ENCODE peak calls at places on chromosomes 11 and 22, in seven cellular contexts. W is MM.1S; M is H4; X is NCI-H1105 treated with DMSO at 0.1 percent for 48 hours; Y is epithelial cell of esophagus; E is gastrocnemius medialis; N is stimulated activated CD4-positive, alpha-beta T cell treated with anti-CD3 and anti-CD28 coated beads, Interleukin-2, amount 100 ng/mL, for 48 hours. L is an unnamed sample.

GRCh38 chr22:43273902-43274484 is 69.2 kb downstream of the SCUBE1 start:
- DNase-seq in N (peak; percentile 32), E (peak; percentile 21), X (peak; percentile 53), W (peak; percentile 63), Y (peak; percentile 69), M (peak; percentile 65), L (peak; percentile 33)

GRCh38 chr11:68412593-68413475 is 47.7 kb upstream of the PPP6R3 start:
- DNase-seq in W (no peak), M (no peak), N (peak; percentile 21), Y (peak; percentile 15), X (no peak), E (peak; percentile 25), L (no peak)

GRCh38 chr11:111422494-111423249 is 43.6 kb upstream of the POU2AF1 start:
- DNase-seq in N (peak; percentile 50), Y (peak; percentile 36), M (peak; percentile 47), E (no peak), X (peak; percentile 87), W (peak; percentile 73), L (no peak)

GRCh38 chr11:11867720-11868119 is 25.9 kb downstream of the USP47 start:
- DNase-seq in W (no peak), Y (no peak), E (no peak), N (no peak), X (no peak), M (no peak), L (no peak)

GRCh38 chr11:38182126-38182907 is 1584.3 kb upstream of the RAG2 start:
- DNase-seq in E (no peak), N (no peak), M (peak; percentile 13), X (no peak), Y (no peak), W (no peak), L (no peak)

GRCh38 chr11:36035454-36035853 is 91.6 kb downstream of the LDLRAD3 start:
- DNase-seq in E (no peak), N (no peak), M (no peak), Y (no peak), X (no peak), W (no peak), L (no peak)

GRCh38 chr11:10657308-10658271 is 36.0 kb downstream of the IRAG1 start:
- DNase-seq in Y (no peak), X (no peak), W (peak; percentile 89), E (no peak), M (peak; percentile 38), N (no peak), L (no peak)

GRCh38 chr11:101880208-101880607 is 34.6 kb upstream of the CEP126 start:
- DNase-seq in N (no peak), M (peak; percentile 44), W (peak; percentile 42), E (no peak), X (peak; percentile 60), Y (peak; percentile 75), L (peak; percentile 10)

GRCh38 chr11:31366795-31367194 is 2.7 kb downstream of the DCDC1 start:
- DNase-seq in W (no peak), Y (no peak), E (no peak), M (no peak), X (no peak), N (no peak), L (no peak)

GRCh38 chr11:1949302-1949701 is 2.2 kb downstream of the MRPL23 start:
- DNase-seq in X (no peak), N (no peak), W (no peak), M (no peak), E (peak; percentile 10), Y (no peak), L (no peak)

GRCh38 chr11:12235945-12236743 is 125.8 kb downstream of the MICAL2 start:
- DNase-seq in X (peak; percentile 72), E (peak; percentile 81), M (peak; percentile 82), N (peak; percentile 41), W (peak; percentile 60), Y (peak; percentile 61), L (peak; percentile 69)

GRCh38 chr11:33089776-33090175 is 50.4 kb downstream of the TCP11L1 start:
- DNase-seq in N (no peak), E (no peak), W (no peak), X (no peak), Y (peak; percentile 48), M (no peak), L (no peak)

GRCh38 chr22:22576244-22576988 is 17.4 kb upstream of the PRAME start:
- DNase-seq in X (peak; percentile 18), E (no peak), M (peak; percentile 21), W (peak; percentile 48), Y (peak; percentile 45), N (peak; percentile 41), L (no peak)

GRCh38 chr22:16829985-16830384 is 4.8 kb upstream of the XKR3 start:
- DNase-seq in X (no peak), Y (no peak), M (no peak), E (no peak), W (no peak), N (no peak), L (no peak)

GRCh38 chr11:120781486-120782120 is 242.3 kb upstream of the TBCEL start:
- DNase-seq in X (no peak), W (no peak), M (no peak), E (no peak), Y (no peak), N (no peak), L (no peak)

GRCh38 chr11:64767344-64768299 is 7.8 kb upstream of the PYGM start:
- DNase-seq in Y (peak; percentile 75), W (no peak), M (peak; percentile 54), X (no peak), E (peak; percentile 73), N (peak; percentile 86), L (no peak)

GRCh38 chr11:130520231-130520630 is 71.8 kb downstream of the ADAMTS15 start:
- DNase-seq in E (no peak), W (no peak), N (no peak), X (no peak), Y (no peak), M (no peak), L (no peak)

GRCh38 chr11:110196241-110196754 is 100.1 kb downstream of the RDX start:
- DNase-seq in M (peak; percentile 78), Y (peak; percentile 95), E (no peak), W (no peak), N (no peak), X (no peak), L (no peak)

GRCh38 chr22:42842658-42843370 is 14.3 kb downstream of the ARFGAP3 start:
- DNase-seq in E (no peak), M (no peak), W (no peak), N (no peak), Y (no peak), X (no peak), L (no peak)

GRCh38 chr11:876550-876949 is 33.9 kb downstream of the TSPAN4 start:
- DNase-seq in W (no peak), E (peak; percentile 85), Y (no peak), M (no peak), X (peak; percentile 20), N (no peak), L (no peak)

GRCh38 chr11:67615455-67616430 is 9.0 kb downstream of the NDUFV1 start:
- DNase-seq in W (peak; percentile 60), E (peak; percentile 35), Y (peak; percentile 44), M (peak; percentile 22), N (peak; percentile 73), X (peak; percentile 1), L (no peak)

GRCh38 chr11:61709572-61709971 is 29.4 kb downstream of the DAGLA start:
- DNase-seq in Y (no peak), X (no peak), N (no peak), M (no peak), W (no peak), E (peak; percentile 61), L (no peak)

GRCh38 chr11:57800444-57801184 is 39.0 kb downstream of the CTNND1 start:
- DNase-seq in X (peak; percentile 89), W (peak; percentile 61), E (no peak), N (no peak), Y (peak; percentile 98), M (peak; percentile 58), L (peak; percentile 78)

GRCh38 chr22:49590851-49591445 is 236.7 kb downstream of the BRD1 start:
- DNase-seq in N (no peak), W (no peak), X (no peak), Y (no peak), M (no peak), E (peak; percentile 1), L (no peak)

GRCh38 chr11:2296913-2297622 is 4.7 kb downstream of the C11orf21 start:
- DNase-seq in X (no peak), E (no peak), N (no peak), Y (no peak), M (no peak), W (no peak), L (no peak)

L was measured in KG1.